ENCODE peak calls at places on chromosomes 2 and 18, in seven cellular contexts. H is uterus; Y is germinal center; C is ovary; F is upper lobe of left lung; E is GDM1; V is natural killer cell treated with Interleukin-12 subunit alpha and Interleukin-12 subunit beta and Interleukin-15 and Interleukin-18, amount 100 ng/mL, for 72 hours. K is an unnamed sample.

GRCh38 chr2:79393806-79394484 is 118.9 kb upstream of the CTNNA2 start:
- DNase-seq in H (peak; percentile 20), Y (no peak), C (no peak), F (no peak), E (no peak), V (no peak), K (peak; percentile 60)

GRCh38 chr18:76592981-76593381 is 97.9 kb upstream of the ZNF516 start:
- DNase-seq in H (no peak), Y (no peak), C (no peak), F (no peak), E (no peak), V (no peak), K (no peak)

GRCh38 chr2:196063773-196064172 is 4.9 kb downstream of the DNAH7 start:
- DNase-seq in H (no peak), Y (no peak), C (no peak), F (no peak), E (no peak), V (no peak), K (no peak)

GRCh38 chr2:46276652-46277051 is 20.6 kb upstream of the EPAS1 start:
- DNase-seq in H (no peak), Y (no peak), C (no peak), F (no peak), E (no peak), V (no peak), K (no peak)

GRCh38 chr2:127560929-127561275 is 25.4 kb downstream of the MYO7B start:
- DNase-seq in H (no peak), Y (no peak), C (no peak), F (no peak), E (no peak), V (no peak), K (no peak)

GRCh38 chr18:13813271-13813849 is 10.6 kb upstream of the MC5R start:
- DNase-seq in H (peak; percentile 23), Y (peak; percentile 69), C (no peak), F (no peak), E (no peak), V (no peak), K (peak; percentile 62)

GRCh38 chr2:47751856-47752414 is 31.0 kb upstream of the MSH6 start:
- DNase-seq in H (no peak), Y (no peak), C (no peak), F (no peak), E (no peak), V (no peak), K (no peak)

GRCh38 chr2:60551241-60552095 is 2.0 kb downstream of the BCL11A start:
- DNase-seq in H (no peak), Y (no peak), C (peak; percentile 43), F (peak; percentile 89), E (no peak), V (no peak), K (peak; percentile 77)

GRCh38 chr2:11996618-11997017 is 250.2 kb downstream of the LPIN1 start:
- DNase-seq in H (no peak), Y (no peak), C (no peak), F (no peak), E (no peak), V (no peak), K (no peak)

GRCh38 chr2:219218279-219219112 is at the start of gene ABCB6:
- DNase-seq in H (peak; percentile 98), Y (peak; percentile 95), C (peak; percentile 99), F (peak; percentile 97), E (no peak), V (peak; percentile 90), K (peak; percentile 99)

GRCh38 chr2:69309336-69310048 is 77.5 kb downstream of the GFPT1 start:
- DNase-seq in H (peak; percentile 72), Y (no peak), C (peak; percentile 76), F (no peak), E (no peak), V (no peak), K (peak; percentile 88)

GRCh38 chr2:23698733-23699391 is 228.1 kb downstream of the ATAD2B start:
- DNase-seq in H (no peak), Y (peak; percentile 27), C (no peak), F (peak; percentile 32), E (no peak), V (peak; percentile 38), K (no peak)

GRCh38 chr2:120319135-120319534 is 26.8 kb upstream of the INHBB start:
- DNase-seq in H (no peak), Y (no peak), C (no peak), F (no peak), E (no peak), V (no peak), K (no peak)

GRCh38 chr18:2442726-2443275 is 128.5 kb downstream of the METTL4 start:
- DNase-seq in H (no peak), Y (no peak), C (no peak), F (no peak), E (no peak), V (no peak), K (no peak)

GRCh38 chr2:1544478-1545069 is 131.3 kb downstream of the TPO start:
- DNase-seq in H (no peak), Y (no peak), C (no peak), F (no peak), E (no peak), V (no peak), K (no peak)

GRCh38 chr18:56298935-56299334 is 339.5 kb downstream of the TXNL1 start:
- DNase-seq in H (no peak), Y (no peak), C (no peak), F (no peak), E (no peak), V (no peak), K (no peak)

GRCh38 chr2:177124371-177124770 is 88.2 kb upstream of the HNRNPA3 start:
- DNase-seq in H (no peak), Y (no peak), C (no peak), F (no peak), E (no peak), V (no peak), K (no peak)

GRCh38 chr2:74915743-74916142 is 42.7 kb upstream of the POLE4 start:
- DNase-seq in H (no peak), Y (no peak), C (no peak), F (no peak), E (no peak), V (peak; percentile 88), K (no peak)

GRCh38 chr2:61210332-61210981 is 48.5 kb downstream of the C2orf74 start:
- DNase-seq in H (no peak), Y (no peak), C (no peak), F (no peak), E (no peak), V (no peak), K (no peak)

GRCh38 chr18:44816028-44816427 is 135.3 kb downstream of the SETBP1 start:
- DNase-seq in H (no peak), Y (no peak), C (no peak), F (no peak), E (no peak), V (no peak), K (no peak)

GRCh38 chr2:2662037-2662846 is 331.2 kb upstream of the MYT1L start:
- DNase-seq in H (no peak), Y (no peak), C (no peak), F (no peak), E (no peak), V (no peak), K (peak; percentile 77)

GRCh38 chr18:51009071-51009470 is 20.9 kb upstream of the SMAD4 start:
- DNase-seq in H (no peak), Y (no peak), C (no peak), F (no peak), E (no peak), V (no peak), K (no peak)

GRCh38 chr2:1484131-1484884 is 71.0 kb downstream of the TPO start:
- DNase-seq in H (no peak), Y (no peak), C (no peak), F (no peak), E (no peak), V (no peak), K (no peak)

GRCh38 chr2:204223544-204223943 is 287.0 kb downstream of the ICOS start:
- DNase-seq in H (no peak), Y (no peak), C (no peak), F (peak; percentile 48), E (no peak), V (no peak), K (no peak)

GRCh38 chr18:65788373-65788772 is 37.6 kb downstream of the CDH7 start:
- DNase-seq in H (no peak), Y (no peak), C (no peak), F (no peak), E (no peak), V (no peak), K (no peak)

GRCh38 chr2:228355897-228356296 is 174.4 kb upstream of the SPHKAP start:
- DNase-seq in H (no peak), Y (no peak), C (no peak), F (no peak), E (no peak), V (no peak), K (no peak)

GRCh38 chr2:181111059-181111458 is 130.7 kb downstream of the UBE2E3 start:
- DNase-seq in H (no peak), Y (no peak), C (no peak), F (no peak), E (no peak), V (no peak), K (no peak)

GRCh38 chr2:238652771-238653157 is 195.1 kb upstream of the TWIST2 start:
- DNase-seq in H (no peak), Y (no peak), C (no peak), F (no peak), E (no peak), V (no peak), K (no peak)

GRCh38 chr2:27117995-27118524 is 868 bp downstream of the CGREF1 start:
- DNase-seq in H (no peak), Y (no peak), C (no peak), F (no peak), E (no peak), V (no peak), K (peak; percentile 59)

GRCh38 chr2:171762879-171763573 is 75.8 kb downstream of the DYNC1I2 start:
- DNase-seq in H (no peak), Y (no peak), C (no peak), F (no peak), E (no peak), V (no peak), K (no peak)

GRCh38 chr2:11239147-11239546 is 83.9 kb downstream of the SLC66A3 start:
- DNase-seq in H (no peak), Y (no peak), C (no peak), F (no peak), E (no peak), V (no peak), K (no peak)